ENCODE peak calls at places on chromosome 4, in four cellular contexts. One of them, this sample, is unnamed.

GRCh38 chr4:7224001-7224400 is 31.7 kb downstream of the SORCS2 start:
- DNase-seq in left lung: no peak
- DNase-seq in stomach: no peak
- DNase-seq in CD4-positive, alpha-beta T cell: no peak
- DNase-seq in this sample: no peak

GRCh38 chr4:38002451-38003071 is 42.4 kb downstream of the PTTG2 start:
- DNase-seq in stomach: no peak
- DNase-seq in CD4-positive, alpha-beta T cell: no peak
- DNase-seq in left lung: no peak
- DNase-seq in this sample: peak

GRCh38 chr4:6925357-6925836 is 15.8 kb downstream of the TBC1D14 start:
- DNase-seq in left lung: peak
- DNase-seq in CD4-positive, alpha-beta T cell: no peak
- DNase-seq in stomach: no peak
- DNase-seq in this sample: no peak

GRCh38 chr4:184417802-184418511 is 56.4 kb downstream of the IRF2 start:
- DNase-seq in CD4-positive, alpha-beta T cell: no peak
- DNase-seq in left lung: no peak
- DNase-seq in stomach: no peak
- DNase-seq in this sample: peak

GRCh38 chr4:17029432-17029831 is 131.0 kb upstream of the LDB2 start:
- DNase-seq in CD4-positive, alpha-beta T cell: no peak
- DNase-seq in stomach: no peak
- DNase-seq in left lung: no peak
- DNase-seq in this sample: no peak

GRCh38 chr4:161799687-161800086 is 364.1 kb downstream of the FSTL5 start:
- DNase-seq in left lung: no peak
- DNase-seq in CD4-positive, alpha-beta T cell: no peak
- DNase-seq in stomach: no peak
- DNase-seq in this sample: peak

GRCh38 chr4:128528793-128529553 is 241.4 kb upstream of the PGRMC2 start:
- DNase-seq in CD4-positive, alpha-beta T cell: no peak
- DNase-seq in left lung: no peak
- DNase-seq in stomach: no peak
- DNase-seq in this sample: peak

GRCh38 chr4:178137732-178138471 is 695.7 kb upstream of the AGA start:
- DNase-seq in CD4-positive, alpha-beta T cell: no peak
- DNase-seq in stomach: no peak
- DNase-seq in left lung: no peak
- DNase-seq in this sample: no peak

GRCh38 chr4:2341911-2342652 is 76.4 kb downstream of the ZFYVE28 start:
- DNase-seq in stomach: no peak
- DNase-seq in CD4-positive, alpha-beta T cell: no peak
- DNase-seq in left lung: no peak
- DNase-seq in this sample: no peak

GRCh38 chr4:70544279-70544870 is 26.0 kb downstream of the AMTN start:
- DNase-seq in stomach: no peak
- DNase-seq in CD4-positive, alpha-beta T cell: no peak
- DNase-seq in left lung: no peak
- DNase-seq in this sample: no peak

GRCh38 chr4:160375746-160376452 is 1273.0 kb downstream of the RAPGEF2 start:
- DNase-seq in left lung: no peak
- DNase-seq in CD4-positive, alpha-beta T cell: no peak
- DNase-seq in stomach: no peak
- DNase-seq in this sample: no peak

GRCh38 chr4:1693131-1693896 is 9.2 kb upstream of the FAM53A start:
- DNase-seq in left lung: peak
- DNase-seq in CD4-positive, alpha-beta T cell: peak
- DNase-seq in stomach: peak
- DNase-seq in this sample: peak

GRCh38 chr4:1012031-1012739 is 759 bp downstream of the FGFRL1 start:
- DNase-seq in CD4-positive, alpha-beta T cell: peak
- DNase-seq in left lung: no peak
- DNase-seq in stomach: peak
- DNase-seq in this sample: peak

GRCh38 chr4:158458271-158458895 is 63.3 kb upstream of the RXFP1 start:
- DNase-seq in CD4-positive, alpha-beta T cell: no peak
- DNase-seq in stomach: no peak
- DNase-seq in left lung: no peak
- DNase-seq in this sample: no peak

GRCh38 chr4:79249879-79250503 is 75.9 kb downstream of the NAA11 start:
- DNase-seq in left lung: no peak
- DNase-seq in stomach: no peak
- DNase-seq in CD4-positive, alpha-beta T cell: no peak
- DNase-seq in this sample: no peak

GRCh38 chr4:38223306-38223705 is 263.1 kb downstream of the PTTG2 start:
- DNase-seq in left lung: no peak
- DNase-seq in CD4-positive, alpha-beta T cell: no peak
- DNase-seq in stomach: no peak
- DNase-seq in this sample: no peak

GRCh38 chr4:38583102-38583501 is 80.9 kb upstream of the KLF3 start:
- DNase-seq in stomach: no peak
- DNase-seq in left lung: no peak
- DNase-seq in CD4-positive, alpha-beta T cell: no peak
- DNase-seq in this sample: no peak

GRCh38 chr4:168177546-168178149 is 85.3 kb downstream of the ANXA10 start:
- DNase-seq in CD4-positive, alpha-beta T cell: no peak
- DNase-seq in stomach: no peak
- DNase-seq in left lung: no peak
- DNase-seq in this sample: no peak

GRCh38 chr4:100816646-100817045 is 298.8 kb upstream of the EMCN start:
- DNase-seq in CD4-positive, alpha-beta T cell: no peak
- DNase-seq in left lung: no peak
- DNase-seq in stomach: no peak
- DNase-seq in this sample: no peak

GRCh38 chr4:113869743-113870375 is 108.3 kb upstream of the CAMK2D start:
- DNase-seq in left lung: no peak
- DNase-seq in stomach: peak
- DNase-seq in CD4-positive, alpha-beta T cell: no peak
- DNase-seq in this sample: peak

GRCh38 chr4:121256887-121257426 is 92.8 kb upstream of the TNIP3 start:
- DNase-seq in left lung: no peak
- DNase-seq in CD4-positive, alpha-beta T cell: no peak
- DNase-seq in stomach: no peak
- DNase-seq in this sample: no peak

GRCh38 chr4:166172619-166173018 is 299.6 kb downstream of the TLL1 start:
- DNase-seq in stomach: no peak
- DNase-seq in left lung: no peak
- DNase-seq in CD4-positive, alpha-beta T cell: no peak
- DNase-seq in this sample: no peak

GRCh38 chr4:121143126-121143525 is 21.0 kb downstream of the TNIP3 start:
- DNase-seq in CD4-positive, alpha-beta T cell: no peak
- DNase-seq in stomach: no peak
- DNase-seq in left lung: no peak
- DNase-seq in this sample: no peak

GRCh38 chr4:168573870-168574269 is 77.0 kb downstream of the PALLD start:
- DNase-seq in CD4-positive, alpha-beta T cell: no peak
- DNase-seq in stomach: no peak
- DNase-seq in left lung: no peak
- DNase-seq in this sample: no peak

GRCh38 chr4:44791842-44792241 is 65.5 kb upstream of the GNPDA2 start:
- DNase-seq in stomach: no peak
- DNase-seq in left lung: no peak
- DNase-seq in CD4-positive, alpha-beta T cell: no peak
- DNase-seq in this sample: no peak

GRCh38 chr4:29289118-29289517 is 1431.1 kb upstream of the PCDH7 start:
- DNase-seq in stomach: no peak
- DNase-seq in CD4-positive, alpha-beta T cell: no peak
- DNase-seq in left lung: no peak
- DNase-seq in this sample: no peak

GRCh38 chr4:21507439-21507838 is 441.1 kb downstream of the KCNIP4 start:
- DNase-seq in stomach: no peak
- DNase-seq in CD4-positive, alpha-beta T cell: no peak
- DNase-seq in left lung: no peak
- DNase-seq in this sample: no peak

GRCh38 chr4:98939892-98940298 is 11.0 kb upstream of the EIF4E start:
- DNase-seq in CD4-positive, alpha-beta T cell: no peak
- DNase-seq in stomach: no peak
- DNase-seq in left lung: no peak
- DNase-seq in this sample: peak

DNA sequence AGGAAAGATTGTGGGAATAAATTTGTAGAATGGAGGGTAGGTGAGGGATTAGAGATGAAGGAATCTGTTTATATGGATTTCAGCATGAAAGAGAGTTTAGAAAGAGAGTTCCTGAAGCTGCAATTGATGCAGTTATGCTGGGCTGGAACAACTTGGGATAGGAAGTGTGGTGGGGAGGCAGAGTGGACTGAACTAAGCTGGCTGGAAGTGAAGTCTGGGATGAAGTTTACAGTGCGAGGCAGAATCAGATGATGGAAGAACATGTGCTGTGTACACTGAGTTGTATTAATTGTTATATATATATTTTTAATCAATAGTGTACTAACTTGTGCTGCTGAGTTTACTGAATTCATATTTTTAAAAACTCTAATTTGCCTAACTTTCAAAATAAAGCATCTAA is 461.9 kb downstream of the SPRY1 start:
- DNase-seq in left lung: no peak
- DNase-seq in stomach: no peak
- DNase-seq in CD4-positive, alpha-beta T cell: no peak
- DNase-seq in this sample: no peak
- H3K27ac ChIP-seq in left lung: no peak
- H3K27ac ChIP-seq in stomach: no peak
- H3K27ac ChIP-seq in CD4-positive, alpha-beta T cell: no peak
- H3K27ac ChIP-seq in this sample: no peak

GRCh38 chr4:140211693-140212092 is 57.7 kb upstream of the MAML3 start:
- DNase-seq in left lung: no peak
- DNase-seq in stomach: no peak
- DNase-seq in CD4-positive, alpha-beta T cell: no peak
- DNase-seq in this sample: no peak
- H3K27ac ChIP-seq in left lung: no peak
- H3K27ac ChIP-seq in stomach: no peak
- H3K27ac ChIP-seq in CD4-positive, alpha-beta T cell: no peak
- H3K27ac ChIP-seq in this sample: no peak

GRCh38 chr4:139919513-139919912 is 234.5 kb downstream of the MAML3 start:
- DNase-seq in stomach: no peak
- DNase-seq in CD4-positive, alpha-beta T cell: no peak
- DNase-seq in left lung: no peak
- DNase-seq in this sample: peak
- H3K27ac ChIP-seq in stomach: peak
- H3K27ac ChIP-seq in CD4-positive, alpha-beta T cell: no peak
- H3K27ac ChIP-seq in left lung: peak
- H3K27ac ChIP-seq in this sample: peak

DNA sequence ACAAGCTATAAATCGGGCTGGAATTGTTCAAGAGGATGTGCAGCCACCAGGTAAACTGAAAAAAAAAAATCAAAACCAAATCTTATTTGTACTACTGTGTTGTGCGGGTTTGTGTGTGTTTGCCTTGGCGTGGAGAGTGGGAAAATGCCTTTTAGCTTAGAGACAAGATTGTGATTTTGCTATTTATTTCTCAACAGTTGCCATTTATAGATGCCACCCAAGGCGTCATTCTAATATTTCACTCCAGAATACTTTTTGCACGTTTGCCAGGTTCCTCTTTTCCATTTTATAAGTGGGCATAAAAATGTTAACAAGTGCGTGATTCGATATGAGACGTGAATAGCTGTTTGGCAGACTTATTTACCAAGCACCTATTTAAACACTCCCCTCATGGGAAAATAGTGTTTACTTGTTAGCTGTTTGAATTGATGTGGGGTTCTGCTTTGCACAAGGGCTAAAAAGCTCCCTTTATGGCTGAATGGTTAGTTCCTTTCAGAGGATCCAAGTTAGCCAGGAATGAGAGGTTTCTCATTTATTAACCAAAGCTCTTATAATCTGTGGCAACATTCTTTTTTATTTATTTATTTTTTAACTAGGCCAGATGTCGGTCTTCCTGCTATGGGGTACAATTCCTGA is 14.4 kb downstream of the SMIM20 start:
- DNase-seq in left lung: no peak
- DNase-seq in stomach: no peak
- DNase-seq in CD4-positive, alpha-beta T cell: no peak
- DNase-seq in this sample: no peak
- H3K27ac ChIP-seq in left lung: peak
- H3K27ac ChIP-seq in stomach: peak
- H3K27ac ChIP-seq in CD4-positive, alpha-beta T cell: no peak
- H3K27ac ChIP-seq in this sample: no peak

This sample was measured in astrocyte.